ENCODE peak calls at places on chromosomes 1 and 21, in seven cellular contexts. One of them, this sample, is unnamed.

GRCh38 chr21:29418813-29419212 is 120.1 kb downstream of the BACH1 start:
- DNase-seq in activated T-cell treated with anti-CD3 and anti-CD28 coated beads, Interleukin-2, amount 50 U/mL, for 72 hours: no peak
- DNase-seq in heart left ventricle: no peak
- DNase-seq in activated CD8-positive, alpha-beta memory T cell treated with anti-CD3 and anti-CD28 coated beads, Interleukin-2, amount 50 U/mL, for 48 hours: no peak
- DNase-seq in NCI-H1417: no peak
- DNase-seq in EH: no peak
- DNase-seq in endothelial cell of umbilical vein: no peak
- DNase-seq in this sample: no peak

GRCh38 chr1:183956559-183957188 is 80.9 kb downstream of the COLGALT2 start:
- DNase-seq in activated T-cell treated with anti-CD3 and anti-CD28 coated beads, Interleukin-2, amount 50 U/mL, for 72 hours: peak
- DNase-seq in heart left ventricle: no peak
- DNase-seq in activated CD8-positive, alpha-beta memory T cell treated with anti-CD3 and anti-CD28 coated beads, Interleukin-2, amount 50 U/mL, for 48 hours: no peak
- DNase-seq in NCI-H1417: no peak
- DNase-seq in EH: peak
- DNase-seq in endothelial cell of umbilical vein: peak
- DNase-seq in this sample: peak

GRCh38 chr1:182229451-182229850 is 162.1 kb downstream of the GLUL start:
- DNase-seq in activated T-cell treated with anti-CD3 and anti-CD28 coated beads, Interleukin-2, amount 50 U/mL, for 72 hours: no peak
- DNase-seq in heart left ventricle: no peak
- DNase-seq in activated CD8-positive, alpha-beta memory T cell treated with anti-CD3 and anti-CD28 coated beads, Interleukin-2, amount 50 U/mL, for 48 hours: no peak
- DNase-seq in NCI-H1417: no peak
- DNase-seq in EH: no peak
- DNase-seq in endothelial cell of umbilical vein: no peak
- DNase-seq in this sample: no peak

GRCh38 chr1:229817936-229818335 is 191.9 kb downstream of the URB2 start:
- DNase-seq in activated T-cell treated with anti-CD3 and anti-CD28 coated beads, Interleukin-2, amount 50 U/mL, for 72 hours: no peak
- DNase-seq in heart left ventricle: no peak
- DNase-seq in activated CD8-positive, alpha-beta memory T cell treated with anti-CD3 and anti-CD28 coated beads, Interleukin-2, amount 50 U/mL, for 48 hours: no peak
- DNase-seq in NCI-H1417: no peak
- DNase-seq in EH: no peak
- DNase-seq in endothelial cell of umbilical vein: no peak
- DNase-seq in this sample: no peak

GRCh38 chr21:29718081-29718815 is 221.5 kb downstream of the GRIK1 start:
- DNase-seq in activated T-cell treated with anti-CD3 and anti-CD28 coated beads, Interleukin-2, amount 50 U/mL, for 72 hours: no peak
- DNase-seq in heart left ventricle: no peak
- DNase-seq in activated CD8-positive, alpha-beta memory T cell treated with anti-CD3 and anti-CD28 coated beads, Interleukin-2, amount 50 U/mL, for 48 hours: no peak
- DNase-seq in NCI-H1417: no peak
- DNase-seq in EH: peak
- DNase-seq in endothelial cell of umbilical vein: no peak
- DNase-seq in this sample: no peak

GRCh38 chr1:100300691-100301090 is 34.7 kb downstream of the RTCA start:
- DNase-seq in activated T-cell treated with anti-CD3 and anti-CD28 coated beads, Interleukin-2, amount 50 U/mL, for 72 hours: no peak
- DNase-seq in heart left ventricle: no peak
- DNase-seq in activated CD8-positive, alpha-beta memory T cell treated with anti-CD3 and anti-CD28 coated beads, Interleukin-2, amount 50 U/mL, for 48 hours: no peak
- DNase-seq in NCI-H1417: no peak
- DNase-seq in EH: no peak
- DNase-seq in endothelial cell of umbilical vein: no peak
- DNase-seq in this sample: no peak

GRCh38 chr1:81594211-81594610 is 206.5 kb upstream of the ADGRL2 start:
- DNase-seq in activated T-cell treated with anti-CD3 and anti-CD28 coated beads, Interleukin-2, amount 50 U/mL, for 72 hours: no peak
- DNase-seq in heart left ventricle: no peak
- DNase-seq in activated CD8-positive, alpha-beta memory T cell treated with anti-CD3 and anti-CD28 coated beads, Interleukin-2, amount 50 U/mL, for 48 hours: no peak
- DNase-seq in NCI-H1417: no peak
- DNase-seq in EH: no peak
- DNase-seq in endothelial cell of umbilical vein: no peak
- DNase-seq in this sample: no peak

GRCh38 chr1:26862781-26863676 is at the start of gene SFN:
- DNase-seq in activated T-cell treated with anti-CD3 and anti-CD28 coated beads, Interleukin-2, amount 50 U/mL, for 72 hours: peak
- DNase-seq in heart left ventricle: no peak
- DNase-seq in activated CD8-positive, alpha-beta memory T cell treated with anti-CD3 and anti-CD28 coated beads, Interleukin-2, amount 50 U/mL, for 48 hours: peak
- DNase-seq in NCI-H1417: peak
- DNase-seq in EH: no peak
- DNase-seq in endothelial cell of umbilical vein: no peak
- DNase-seq in this sample: peak

GRCh38 chr1:18174016-18174415 is 66.4 kb downstream of the IGSF21 start:
- DNase-seq in activated T-cell treated with anti-CD3 and anti-CD28 coated beads, Interleukin-2, amount 50 U/mL, for 72 hours: no peak
- DNase-seq in heart left ventricle: peak
- DNase-seq in activated CD8-positive, alpha-beta memory T cell treated with anti-CD3 and anti-CD28 coated beads, Interleukin-2, amount 50 U/mL, for 48 hours: no peak
- DNase-seq in NCI-H1417: no peak
- DNase-seq in EH: no peak
- DNase-seq in endothelial cell of umbilical vein: no peak
- DNase-seq in this sample: no peak

GRCh38 chr1:64114012-64114525 is 89.4 kb upstream of the UBE2U start:
- DNase-seq in activated T-cell treated with anti-CD3 and anti-CD28 coated beads, Interleukin-2, amount 50 U/mL, for 72 hours: no peak
- DNase-seq in heart left ventricle: no peak
- DNase-seq in activated CD8-positive, alpha-beta memory T cell treated with anti-CD3 and anti-CD28 coated beads, Interleukin-2, amount 50 U/mL, for 48 hours: no peak
- DNase-seq in NCI-H1417: no peak
- DNase-seq in EH: no peak
- DNase-seq in endothelial cell of umbilical vein: no peak
- DNase-seq in this sample: no peak

GRCh38 chr1:219120625-219121544 is 52.8 kb upstream of the LYPLAL1 start:
- DNase-seq in activated T-cell treated with anti-CD3 and anti-CD28 coated beads, Interleukin-2, amount 50 U/mL, for 72 hours: no peak
- DNase-seq in heart left ventricle: no peak
- DNase-seq in activated CD8-positive, alpha-beta memory T cell treated with anti-CD3 and anti-CD28 coated beads, Interleukin-2, amount 50 U/mL, for 48 hours: no peak
- DNase-seq in NCI-H1417: no peak
- DNase-seq in EH: peak
- DNase-seq in endothelial cell of umbilical vein: no peak
- DNase-seq in this sample: no peak

GRCh38 chr1:7218210-7218832 is 433.1 kb downstream of the CAMTA1 start:
- DNase-seq in activated T-cell treated with anti-CD3 and anti-CD28 coated beads, Interleukin-2, amount 50 U/mL, for 72 hours: peak
- DNase-seq in heart left ventricle: no peak
- DNase-seq in activated CD8-positive, alpha-beta memory T cell treated with anti-CD3 and anti-CD28 coated beads, Interleukin-2, amount 50 U/mL, for 48 hours: peak
- DNase-seq in NCI-H1417: peak
- DNase-seq in EH: peak
- DNase-seq in endothelial cell of umbilical vein: peak
- DNase-seq in this sample: peak

GRCh38 chr21:46069719-46070279 is 28.1 kb upstream of the COL6A2 start:
- DNase-seq in activated T-cell treated with anti-CD3 and anti-CD28 coated beads, Interleukin-2, amount 50 U/mL, for 72 hours: no peak
- DNase-seq in heart left ventricle: no peak
- DNase-seq in activated CD8-positive, alpha-beta memory T cell treated with anti-CD3 and anti-CD28 coated beads, Interleukin-2, amount 50 U/mL, for 48 hours: no peak
- DNase-seq in NCI-H1417: no peak
- DNase-seq in EH: no peak
- DNase-seq in endothelial cell of umbilical vein: no peak
- DNase-seq in this sample: no peak

GRCh38 chr1:47562799-47563198 is 125.0 kb downstream of the FOXD2 start:
- DNase-seq in activated T-cell treated with anti-CD3 and anti-CD28 coated beads, Interleukin-2, amount 50 U/mL, for 72 hours: no peak
- DNase-seq in heart left ventricle: no peak
- DNase-seq in activated CD8-positive, alpha-beta memory T cell treated with anti-CD3 and anti-CD28 coated beads, Interleukin-2, amount 50 U/mL, for 48 hours: no peak
- DNase-seq in NCI-H1417: no peak
- DNase-seq in EH: peak
- DNase-seq in endothelial cell of umbilical vein: no peak
- DNase-seq in this sample: no peak

GRCh38 chr21:26115899-26116298 is 54.7 kb downstream of the APP start:
- DNase-seq in activated T-cell treated with anti-CD3 and anti-CD28 coated beads, Interleukin-2, amount 50 U/mL, for 72 hours: no peak
- DNase-seq in heart left ventricle: no peak
- DNase-seq in activated CD8-positive, alpha-beta memory T cell treated with anti-CD3 and anti-CD28 coated beads, Interleukin-2, amount 50 U/mL, for 48 hours: no peak
- DNase-seq in NCI-H1417: peak
- DNase-seq in EH: peak
- DNase-seq in endothelial cell of umbilical vein: peak
- DNase-seq in this sample: no peak

GRCh38 chr1:182299728-182300581 is 91.6 kb downstream of the GLUL start:
- DNase-seq in activated T-cell treated with anti-CD3 and anti-CD28 coated beads, Interleukin-2, amount 50 U/mL, for 72 hours: peak
- DNase-seq in heart left ventricle: peak
- DNase-seq in activated CD8-positive, alpha-beta memory T cell treated with anti-CD3 and anti-CD28 coated beads, Interleukin-2, amount 50 U/mL, for 48 hours: no peak
- DNase-seq in NCI-H1417: peak
- DNase-seq in EH: peak
- DNase-seq in endothelial cell of umbilical vein: no peak
- DNase-seq in this sample: peak

GRCh38 chr1:15684468-15685283 is 556 bp downstream of the PLEKHM2 start:
- DNase-seq in activated T-cell treated with anti-CD3 and anti-CD28 coated beads, Interleukin-2, amount 50 U/mL, for 72 hours: peak
- DNase-seq in heart left ventricle: peak
- DNase-seq in activated CD8-positive, alpha-beta memory T cell treated with anti-CD3 and anti-CD28 coated beads, Interleukin-2, amount 50 U/mL, for 48 hours: peak
- DNase-seq in NCI-H1417: no peak
- DNase-seq in EH: peak
- DNase-seq in endothelial cell of umbilical vein: peak
- DNase-seq in this sample: peak

GRCh38 chr1:206606867-206607266 is 5.4 kb downstream of the EIF2D start:
- DNase-seq in activated T-cell treated with anti-CD3 and anti-CD28 coated beads, Interleukin-2, amount 50 U/mL, for 72 hours: no peak
- DNase-seq in heart left ventricle: no peak
- DNase-seq in activated CD8-positive, alpha-beta memory T cell treated with anti-CD3 and anti-CD28 coated beads, Interleukin-2, amount 50 U/mL, for 48 hours: no peak
- DNase-seq in NCI-H1417: no peak
- DNase-seq in EH: peak
- DNase-seq in endothelial cell of umbilical vein: peak
- DNase-seq in this sample: peak

GRCh38 chr1:174217787-174218574 is 58.7 kb downstream of the RABGAP1L start:
- DNase-seq in activated T-cell treated with anti-CD3 and anti-CD28 coated beads, Interleukin-2, amount 50 U/mL, for 72 hours: no peak
- DNase-seq in heart left ventricle: no peak
- DNase-seq in activated CD8-positive, alpha-beta memory T cell treated with anti-CD3 and anti-CD28 coated beads, Interleukin-2, amount 50 U/mL, for 48 hours: no peak
- DNase-seq in NCI-H1417: peak
- DNase-seq in EH: peak
- DNase-seq in endothelial cell of umbilical vein: peak
- DNase-seq in this sample: no peak

GRCh38 chr1:74689800-74690696 is 16.5 kb upstream of the ERICH3 start:
- DNase-seq in activated T-cell treated with anti-CD3 and anti-CD28 coated beads, Interleukin-2, amount 50 U/mL, for 72 hours: peak
- DNase-seq in heart left ventricle: no peak
- DNase-seq in activated CD8-positive, alpha-beta memory T cell treated with anti-CD3 and anti-CD28 coated beads, Interleukin-2, amount 50 U/mL, for 48 hours: no peak
- DNase-seq in NCI-H1417: peak
- DNase-seq in EH: peak
- DNase-seq in endothelial cell of umbilical vein: peak
- DNase-seq in this sample: peak

GRCh38 chr21:15638856-15639549 is 90.8 kb upstream of the USP25 start:
- DNase-seq in activated T-cell treated with anti-CD3 and anti-CD28 coated beads, Interleukin-2, amount 50 U/mL, for 72 hours: no peak
- DNase-seq in heart left ventricle: no peak
- DNase-seq in activated CD8-positive, alpha-beta memory T cell treated with anti-CD3 and anti-CD28 coated beads, Interleukin-2, amount 50 U/mL, for 48 hours: no peak
- DNase-seq in NCI-H1417: no peak
- DNase-seq in EH: peak
- DNase-seq in endothelial cell of umbilical vein: no peak
- DNase-seq in this sample: no peak

GRCh38 chr1:204692320-204692851 is 6.8 kb upstream of the LRRN2 start:
- DNase-seq in activated T-cell treated with anti-CD3 and anti-CD28 coated beads, Interleukin-2, amount 50 U/mL, for 72 hours: no peak
- DNase-seq in heart left ventricle: no peak
- DNase-seq in activated CD8-positive, alpha-beta memory T cell treated with anti-CD3 and anti-CD28 coated beads, Interleukin-2, amount 50 U/mL, for 48 hours: no peak
- DNase-seq in NCI-H1417: peak
- DNase-seq in EH: no peak
- DNase-seq in endothelial cell of umbilical vein: no peak
- DNase-seq in this sample: no peak

GRCh38 chr1:107454786-107455185 is 313.9 kb downstream of the NTNG1 start:
- DNase-seq in activated T-cell treated with anti-CD3 and anti-CD28 coated beads, Interleukin-2, amount 50 U/mL, for 72 hours: no peak
- DNase-seq in heart left ventricle: no peak
- DNase-seq in activated CD8-positive, alpha-beta memory T cell treated with anti-CD3 and anti-CD28 coated beads, Interleukin-2, amount 50 U/mL, for 48 hours: no peak
- DNase-seq in NCI-H1417: no peak
- DNase-seq in EH: no peak
- DNase-seq in endothelial cell of umbilical vein: no peak
- DNase-seq in this sample: no peak

GRCh38 chr1:226048886-226049285 is 13.6 kb upstream of the H3-3A start:
- DNase-seq in activated T-cell treated with anti-CD3 and anti-CD28 coated beads, Interleukin-2, amount 50 U/mL, for 72 hours: no peak
- DNase-seq in heart left ventricle: no peak
- DNase-seq in activated CD8-positive, alpha-beta memory T cell treated with anti-CD3 and anti-CD28 coated beads, Interleukin-2, amount 50 U/mL, for 48 hours: no peak
- DNase-seq in NCI-H1417: no peak
- DNase-seq in EH: no peak
- DNase-seq in endothelial cell of umbilical vein: no peak
- DNase-seq in this sample: no peak

GRCh38 chr1:36411674-36412648 is 14.3 kb upstream of the LSM10 start:
- DNase-seq in activated T-cell treated with anti-CD3 and anti-CD28 coated beads, Interleukin-2, amount 50 U/mL, for 72 hours: peak
- DNase-seq in heart left ventricle: no peak
- DNase-seq in activated CD8-positive, alpha-beta memory T cell treated with anti-CD3 and anti-CD28 coated beads, Interleukin-2, amount 50 U/mL, for 48 hours: peak
- DNase-seq in NCI-H1417: peak
- DNase-seq in EH: peak
- DNase-seq in endothelial cell of umbilical vein: peak
- DNase-seq in this sample: peak

GRCh38 chr1:90850181-90850924 is 133.3 kb upstream of the BARHL2 start:
- DNase-seq in activated T-cell treated with anti-CD3 and anti-CD28 coated beads, Interleukin-2, amount 50 U/mL, for 72 hours: peak
- DNase-seq in heart left ventricle: no peak
- DNase-seq in activated CD8-positive, alpha-beta memory T cell treated with anti-CD3 and anti-CD28 coated beads, Interleukin-2, amount 50 U/mL, for 48 hours: no peak
- DNase-seq in NCI-H1417: no peak
- DNase-seq in EH: peak
- DNase-seq in endothelial cell of umbilical vein: no peak
- DNase-seq in this sample: peak

GRCh38 chr1:59505596-59506028 is 208.7 kb downstream of the FGGY start:
- DNase-seq in activated T-cell treated with anti-CD3 and anti-CD28 coated beads, Interleukin-2, amount 50 U/mL, for 72 hours: no peak
- DNase-seq in heart left ventricle: no peak
- DNase-seq in activated CD8-positive, alpha-beta memory T cell treated with anti-CD3 and anti-CD28 coated beads, Interleukin-2, amount 50 U/mL, for 48 hours: no peak
- DNase-seq in NCI-H1417: peak
- DNase-seq in EH: peak
- DNase-seq in endothelial cell of umbilical vein: no peak
- DNase-seq in this sample: no peak

GRCh38 chr1:84836145-84836544 is 56.9 kb downstream of the LPAR3 start:
- DNase-seq in activated T-cell treated with anti-CD3 and anti-CD28 coated beads, Interleukin-2, amount 50 U/mL, for 72 hours: no peak
- DNase-seq in heart left ventricle: no peak
- DNase-seq in activated CD8-positive, alpha-beta memory T cell treated with anti-CD3 and anti-CD28 coated beads, Interleukin-2, amount 50 U/mL, for 48 hours: no peak
- DNase-seq in NCI-H1417: no peak
- DNase-seq in EH: peak
- DNase-seq in endothelial cell of umbilical vein: no peak
- DNase-seq in this sample: no peak

GRCh38 chr1:4303303-4303702 is 351.1 kb upstream of the AJAP1 start:
- DNase-seq in activated T-cell treated with anti-CD3 and anti-CD28 coated beads, Interleukin-2, amount 50 U/mL, for 72 hours: no peak
- DNase-seq in heart left ventricle: no peak
- DNase-seq in activated CD8-positive, alpha-beta memory T cell treated with anti-CD3 and anti-CD28 coated beads, Interleukin-2, amount 50 U/mL, for 48 hours: no peak
- DNase-seq in NCI-H1417: no peak
- DNase-seq in EH: no peak
- DNase-seq in endothelial cell of umbilical vein: no peak
- DNase-seq in this sample: no peak

GRCh38 chr1:181398544-181398943 is 84.8 kb upstream of the CACNA1E start:
- DNase-seq in activated T-cell treated with anti-CD3 and anti-CD28 coated beads, Interleukin-2, amount 50 U/mL, for 72 hours: peak
- DNase-seq in heart left ventricle: no peak
- DNase-seq in activated CD8-positive, alpha-beta memory T cell treated with anti-CD3 and anti-CD28 coated beads, Interleukin-2, amount 50 U/mL, for 48 hours: no peak
- DNase-seq in NCI-H1417: no peak
- DNase-seq in EH: no peak
- DNase-seq in endothelial cell of umbilical vein: no peak
- DNase-seq in this sample: peak

GRCh38 chr1:22469219-22469618 is 17.6 kb downstream of the ZBTB40 start:
- DNase-seq in activated T-cell treated with anti-CD3 and anti-CD28 coated beads, Interleukin-2, amount 50 U/mL, for 72 hours: no peak
- DNase-seq in heart left ventricle: no peak
- DNase-seq in activated CD8-positive, alpha-beta memory T cell treated with anti-CD3 and anti-CD28 coated beads, Interleukin-2, amount 50 U/mL, for 48 hours: no peak
- DNase-seq in NCI-H1417: no peak
- DNase-seq in EH: no peak
- DNase-seq in endothelial cell of umbilical vein: no peak
- DNase-seq in this sample: no peak

GRCh38 chr1:151165281-151165737 is 393 bp downstream of the LYSMD1 start:
- DNase-seq in activated T-cell treated with anti-CD3 and anti-CD28 coated beads, Interleukin-2, amount 50 U/mL, for 72 hours: peak
- DNase-seq in heart left ventricle: no peak
- DNase-seq in activated CD8-positive, alpha-beta memory T cell treated with anti-CD3 and anti-CD28 coated beads, Interleukin-2, amount 50 U/mL, for 48 hours: no peak
- DNase-seq in NCI-H1417: no peak
- DNase-seq in EH: peak
- DNase-seq in endothelial cell of umbilical vein: no peak
- DNase-seq in this sample: peak

GRCh38 chr1:162270016-162270415 is 106.6 kb downstream of the SPATA46 start:
- DNase-seq in activated T-cell treated with anti-CD3 and anti-CD28 coated beads, Interleukin-2, amount 50 U/mL, for 72 hours: no peak
- DNase-seq in heart left ventricle: no peak
- DNase-seq in activated CD8-positive, alpha-beta memory T cell treated with anti-CD3 and anti-CD28 coated beads, Interleukin-2, amount 50 U/mL, for 48 hours: no peak
- DNase-seq in NCI-H1417: no peak
- DNase-seq in EH: no peak
- DNase-seq in endothelial cell of umbilical vein: no peak
- DNase-seq in this sample: no peak

GRCh38 chr1:43799656-43800629 is 92.6 kb downstream of the ST3GAL3 start:
- DNase-seq in activated T-cell treated with anti-CD3 and anti-CD28 coated beads, Interleukin-2, amount 50 U/mL, for 72 hours: no peak
- DNase-seq in heart left ventricle: no peak
- DNase-seq in activated CD8-positive, alpha-beta memory T cell treated with anti-CD3 and anti-CD28 coated beads, Interleukin-2, amount 50 U/mL, for 48 hours: no peak
- DNase-seq in NCI-H1417: no peak
- DNase-seq in EH: peak
- DNase-seq in endothelial cell of umbilical vein: no peak
- DNase-seq in this sample: peak

GRCh38 chr1:81034366-81034765 is 766.4 kb upstream of the ADGRL2 start:
- DNase-seq in activated T-cell treated with anti-CD3 and anti-CD28 coated beads, Interleukin-2, amount 50 U/mL, for 72 hours: no peak
- DNase-seq in heart left ventricle: no peak
- DNase-seq in activated CD8-positive, alpha-beta memory T cell treated with anti-CD3 and anti-CD28 coated beads, Interleukin-2, amount 50 U/mL, for 48 hours: no peak
- DNase-seq in NCI-H1417: no peak
- DNase-seq in EH: no peak
- DNase-seq in endothelial cell of umbilical vein: no peak
- DNase-seq in this sample: no peak

GRCh38 chr21:21715286-21715969 is 717.2 kb downstream of the NCAM2 start:
- DNase-seq in activated T-cell treated with anti-CD3 and anti-CD28 coated beads, Interleukin-2, amount 50 U/mL, for 72 hours: no peak
- DNase-seq in heart left ventricle: no peak
- DNase-seq in activated CD8-positive, alpha-beta memory T cell treated with anti-CD3 and anti-CD28 coated beads, Interleukin-2, amount 50 U/mL, for 48 hours: no peak
- DNase-seq in NCI-H1417: no peak
- DNase-seq in EH: peak
- DNase-seq in endothelial cell of umbilical vein: no peak
- DNase-seq in this sample: no peak

GRCh38 chr1:115647507-115647906 is 5.7 kb downstream of the VANGL1 start:
- DNase-seq in activated T-cell treated with anti-CD3 and anti-CD28 coated beads, Interleukin-2, amount 50 U/mL, for 72 hours: peak
- DNase-seq in heart left ventricle: no peak
- DNase-seq in activated CD8-positive, alpha-beta memory T cell treated with anti-CD3 and anti-CD28 coated beads, Interleukin-2, amount 50 U/mL, for 48 hours: no peak
- DNase-seq in NCI-H1417: no peak
- DNase-seq in EH: no peak
- DNase-seq in endothelial cell of umbilical vein: no peak
- DNase-seq in this sample: peak

GRCh38 chr1:155062151-155062686 is 1.3 kb upstream of the EFNA4 start:
- DNase-seq in activated T-cell treated with anti-CD3 and anti-CD28 coated beads, Interleukin-2, amount 50 U/mL, for 72 hours: no peak
- DNase-seq in heart left ventricle: no peak
- DNase-seq in activated CD8-positive, alpha-beta memory T cell treated with anti-CD3 and anti-CD28 coated beads, Interleukin-2, amount 50 U/mL, for 48 hours: no peak
- DNase-seq in NCI-H1417: no peak
- DNase-seq in EH: no peak
- DNase-seq in endothelial cell of umbilical vein: no peak
- DNase-seq in this sample: no peak

This sample was measured in activated CD8-positive, alpha-beta T cell treated with anti-CD3 and anti-CD28 coated beads for 36 hours.